ENCODE peak calls at places on chromosomes 1 and 21, in five cellular contexts. K, T, Z, A and J are unnamed samples.

GRCh38 chr1:43315963-43316737 is 15.4 kb downstream of the TIE1 start:
- DNase-seq in T (no peak), Z (no peak), K (no peak), A (no peak), J (no peak)

GRCh38 chr1:46131727-46132528 is 501 bp downstream of the PIK3R3 start:
- DNase-seq in K (no peak), A (peak; percentile 20), T (peak; percentile 39), Z (peak; percentile 47), J (peak; percentile 25)

GRCh38 chr1:6041432-6042062 is 4.1 kb upstream of the KCNAB2 start:
- DNase-seq in K (no peak), A (no peak), Z (peak; percentile 37), T (peak; percentile 46), J (no peak)

GRCh38 chr1:183244466-183244865 is 58.4 kb downstream of the LAMC2 start:
- DNase-seq in T (peak; percentile 97), K (peak; percentile 67), Z (peak; percentile 72), A (peak; percentile 99), J (peak; percentile 63)

GRCh38 chr1:116508984-116509980 is 61.5 kb downstream of the CD58 start:
- DNase-seq in Z (peak; percentile 64), A (no peak), K (peak; percentile 68), T (peak; percentile 84), J (no peak)

GRCh38 chr1:30724655-30725421 is 1.5 kb upstream of the MATN1 start:
- DNase-seq in Z (no peak), T (no peak), A (no peak), K (no peak), J (no peak)

GRCh38 chr1:205965039-205965630 is 21.9 kb upstream of the SLC26A9 start:
- DNase-seq in Z (no peak), A (no peak), T (no peak), K (no peak), J (no peak)

GRCh38 chr1:70436617-70437236 is 25.7 kb downstream of the CTH start:
- DNase-seq in Z (no peak), K (peak; percentile 7), T (peak; percentile 11), A (no peak), J (no peak)

GRCh38 chr1:214234635-214235025 is 46.3 kb upstream of the SMYD2 start:
- DNase-seq in A (no peak), Z (no peak), K (no peak), T (no peak), J (no peak)

DNA sequence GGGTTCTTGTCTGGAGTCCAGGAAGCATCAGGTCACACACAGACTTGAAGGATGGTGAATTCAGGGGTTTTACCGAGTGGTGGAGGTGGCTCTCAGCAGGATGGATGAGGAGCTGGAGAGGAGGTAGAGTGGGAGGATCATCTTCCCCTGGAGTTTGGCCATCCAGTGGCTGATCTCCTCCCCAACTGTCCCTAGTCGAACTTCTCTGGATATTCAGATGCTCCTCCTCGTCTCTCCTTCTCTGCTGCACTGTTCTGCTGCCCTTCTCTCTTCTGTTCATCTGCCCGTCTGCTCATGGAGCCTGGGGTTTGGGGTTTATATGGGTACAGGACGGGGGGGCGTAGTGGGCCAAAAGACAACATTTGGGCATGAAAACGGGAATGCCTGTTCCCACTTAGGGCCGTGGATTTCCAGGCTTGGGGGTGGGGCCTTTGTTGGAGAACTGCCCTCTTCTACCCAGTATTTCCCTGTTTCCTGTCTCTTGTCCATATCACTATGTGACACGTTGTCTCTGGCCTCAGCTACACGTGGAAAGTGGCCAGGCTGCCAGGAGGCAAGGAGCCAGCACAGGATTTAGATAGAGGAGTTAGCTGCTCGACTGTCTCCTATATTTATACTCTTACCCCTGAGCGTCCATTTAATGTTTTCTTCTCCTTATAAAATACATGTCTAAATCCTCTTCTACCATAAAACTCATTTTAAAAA is 76.7 kb downstream of the SIPA1L2 start:
- DNase-seq in A (no peak), T (no peak), Z (peak; percentile 62), K (no peak), J (peak; percentile 56)
- H3K4me3 ChIP-seq in A (no peak overlapping the region), T (no peak overlapping the region), Z (no peak overlapping the region), K (no peak overlapping the region), J (no peak overlapping the region)

GRCh38 chr1:64471724-64472276 is 1.9 kb downstream of the CACHD1 start:
- DNase-seq in T (no peak), A (no peak), K (no peak), Z (no peak), J (no peak)
- H3K4me3 ChIP-seq in T (no peak overlapping the region), A (peak overlapping the region; percentile 83), K (peak overlapping the region; percentile 75), Z (peak overlapping the region; percentile 51), J (peak overlapping the region; percentile 59)

GRCh38 chr1:114508386-114508898 is 2.6 kb downstream of the TRIM33 start:
- DNase-seq in T (no peak), A (no peak), K (no peak), Z (no peak), J (no peak)
- H3K4me3 ChIP-seq in T (peak overlapping the region; percentile 80), A (no peak overlapping the region), K (no peak overlapping the region), Z (no peak overlapping the region), J (no peak overlapping the region)

GRCh38 chr1:208034135-208034534 is 123.2 kb upstream of the CD34 start:
- DNase-seq in A (no peak), T (no peak), Z (no peak), K (no peak), J (no peak)
- H3K4me3 ChIP-seq in A (no peak overlapping the region), T (no peak overlapping the region), Z (no peak overlapping the region), K (no peak overlapping the region), J (no peak overlapping the region)

GRCh38 chr1:2133039-2133878 is 61.3 kb downstream of the FAAP20 start:
- DNase-seq in T (peak; percentile 96), K (peak; percentile 91), A (peak; percentile 97), Z (peak; percentile 97), J (peak; percentile 96)

GRCh38 chr1:2134232-2134603 is 60.4 kb downstream of the FAAP20 start:
- DNase-seq in K (no peak), A (no peak), T (no peak), Z (no peak), J (no peak)

GRCh38 chr1:2134604-2135307 is 59.8 kb downstream of the FAAP20 start:
- DNase-seq in Z (no peak), K (no peak), T (no peak), A (no peak), J (no peak)

GRCh38 chr1:2132222-2133038 is 62.1 kb downstream of the FAAP20 start:
- DNase-seq in K (no peak), A (peak; percentile 25), Z (no peak), T (peak; percentile 72), J (no peak)

GRCh38 chr1:2133879-2134215 is 60.7 kb downstream of the FAAP20 start:
- DNase-seq in Z (no peak), T (no peak), K (no peak), A (no peak), J (no peak)
- H3K4me3 ChIP-seq in Z (peak overlapping the region; percentile 19), T (no peak overlapping the region), K (peak overlapping the region; percentile 28), A (peak overlapping the region; percentile 50), J (no peak overlapping the region)

GRCh38 chr1:54178296-54179070 is 21.3 kb downstream of the CYB5RL start:
- DNase-seq in Z (no peak), T (no peak), A (no peak), K (no peak), J (no peak)
- H3K4me3 ChIP-seq in Z (no peak overlapping the region), T (no peak overlapping the region), A (no peak overlapping the region), K (no peak overlapping the region), J (no peak overlapping the region)

GRCh38 chr21:20882462-20883415 is 115.5 kb upstream of the NCAM2 start:
- DNase-seq in Z (peak; percentile 28), K (no peak), T (peak; percentile 54), A (peak; percentile 46), J (peak; percentile 36)
- H3K4me3 ChIP-seq in Z (no peak overlapping the region), K (no peak overlapping the region), T (no peak overlapping the region), A (no peak overlapping the region), J (no peak overlapping the region)

DNA sequence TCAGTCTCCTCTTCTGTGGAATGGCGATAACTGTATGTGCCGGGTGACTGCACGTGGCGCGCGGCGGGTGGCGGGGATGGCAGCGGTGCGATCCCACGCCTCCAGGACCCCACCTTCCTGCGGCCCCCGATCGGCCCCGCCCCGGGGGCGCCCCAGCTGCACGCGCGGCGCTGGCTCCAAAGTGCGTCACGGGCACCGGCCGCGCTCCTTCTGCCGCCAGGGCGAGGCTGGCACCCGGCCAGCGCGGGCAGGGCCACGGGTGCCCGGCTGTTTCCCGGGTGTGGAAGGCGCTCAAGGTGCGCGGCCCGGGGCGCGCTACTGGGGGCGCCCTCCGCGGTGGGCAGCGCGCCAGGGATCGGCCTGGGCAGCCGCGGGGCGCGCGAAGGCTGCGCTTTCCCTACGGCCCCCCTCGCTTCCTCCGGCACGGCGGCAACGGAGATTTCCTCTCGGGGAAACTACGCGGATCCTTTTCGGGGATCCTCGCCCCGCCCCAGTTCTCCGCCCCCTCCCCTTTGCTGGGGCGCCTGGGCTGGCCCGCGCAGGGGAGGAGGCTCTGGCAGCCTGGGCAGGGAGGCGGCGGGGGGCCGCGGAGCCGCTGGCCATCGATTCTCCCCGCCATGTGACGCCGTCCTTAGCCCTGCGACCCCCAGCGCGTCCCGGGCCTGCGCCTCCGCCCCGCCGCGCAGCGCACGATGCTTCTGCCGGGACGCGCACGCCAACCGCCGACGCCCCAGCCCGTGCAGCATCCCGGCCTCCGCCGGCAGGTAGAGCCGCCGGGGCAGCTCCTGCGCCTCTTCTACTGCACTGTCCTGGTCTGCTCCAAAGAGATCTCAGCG is at the start of gene EVA1C:
- DNase-seq in A (peak; percentile 49), Z (peak; percentile 67), T (no peak), K (no peak), J (peak; percentile 65)
- H3K4me3 ChIP-seq in A (peak within 1 kb of the TSS; percentile 87), Z (peak within 1 kb of the TSS; percentile 67), T (no peak within 1 kb of the TSS), K (peak within 1 kb of the TSS; percentile 69), J (peak within 1 kb of the TSS; percentile 72)